ENCODE peak calls at places on chromosome 6, in ten cellular contexts. E is GM06990, C is kidney epithelial cell, X is cardiac muscle cell, Y is cardiac fibroblast, I is Calu3, V is neural progenitor cell, J is GM10248, H is mucosa of descending colon, B is AG04450. A is an unnamed sample.
A peak's percentile ranks its signal among the peaks of the same experiment; 100 is the strongest.

GRCh38 chr6:83185096-83185495 is 8.0 kb downstream of the PGM3 start:
- DNase-seq in E (no peak), C (no peak), X (no peak), Y (no peak), I (no peak), V (no peak), J (no peak), H (no peak), B (no peak), A (no peak)

GRCh38 chr6:36851149-36851614 is 11.9 kb upstream of the CPNE5 start:
- DNase-seq in E (no peak), C (no peak), X (peak; percentile 87), Y (peak; percentile 91), I (peak; percentile 49), V (peak; percentile 81), J (peak; percentile 70), H (no peak), B (peak; percentile 21), A (peak; percentile 24)

GRCh38 chr6:17152703-17153102 is 50.9 kb downstream of the STMND1 start:
- DNase-seq in E (no peak), C (no peak), X (no peak), Y (no peak), I (no peak), V (no peak), J (no peak), H (no peak), B (no peak), A (no peak)

GRCh38 chr6:169960003-169960344 is 208.6 kb downstream of the ERMARD start:
- DNase-seq in E (no peak), C (no peak), X (no peak), Y (no peak), I (no peak), V (no peak), J (no peak), H (no peak), B (no peak), A (no peak)

GRCh38 chr6:52590634-52590985 is 13.8 kb upstream of the TRAM2 start:
- DNase-seq in E (no peak), C (no peak), X (no peak), Y (peak; percentile 93), I (no peak), V (no peak), J (no peak), H (no peak), B (no peak), A (no peak)

GRCh38 chr6:111771084-111771411 is 102.2 kb downstream of the FYN start:
- DNase-seq in E (no peak), C (no peak), X (no peak), Y (no peak), I (no peak), V (peak; percentile 16), J (no peak), H (no peak), B (no peak), A (no peak)

GRCh38 chr6:105769987-105770386 is 316.1 kb upstream of the PRDM1 start:
- DNase-seq in E (no peak), C (peak; percentile 55), X (no peak), Y (peak; percentile 38), I (peak; percentile 63), V (no peak), J (no peak), H (no peak), B (no peak), A (no peak)

GRCh38 chr6:53062369-53062639 is 2.9 kb upstream of the FBXO9 start:
- DNase-seq in E (no peak), C (no peak), X (no peak), Y (no peak), I (no peak), V (no peak), J (no peak), H (no peak), B (no peak), A (no peak)

GRCh38 chr6:44789790-44790189 is 402.3 kb downstream of the CDC5L start:
- DNase-seq in E (no peak), C (no peak), X (no peak), Y (no peak), I (no peak), V (no peak), J (no peak), H (no peak), B (no peak), A (no peak)

GRCh38 chr6:9933674-9934073 is 481.2 kb downstream of the TFAP2A start:
- DNase-seq in E (no peak), C (no peak), X (no peak), Y (no peak), I (no peak), V (no peak), J (no peak), H (no peak), B (no peak), A (no peak)

GRCh38 chr6:55594442-55594841 is 15.4 kb upstream of the HMGCLL1 start:
- DNase-seq in E (no peak), C (no peak), X (peak; percentile 16), Y (no peak), I (no peak), V (no peak), J (no peak), H (no peak), B (no peak), A (no peak)

GRCh38 chr6:34671801-34672656 is 24.5 kb downstream of the ILRUN start:
- DNase-seq in E (peak; percentile 59), C (no peak), X (no peak), Y (peak; percentile 85), I (peak; percentile 47), V (no peak), J (peak; percentile 82), H (peak; percentile 73), B (no peak), A (no peak)

GRCh38 chr6:34672657-34673043 is 23.9 kb downstream of the ILRUN start:
- DNase-seq in E (no peak), C (no peak), X (no peak), Y (no peak), I (no peak), V (no peak), J (no peak), H (no peak), B (no peak), A (no peak)

GRCh38 chr6:34673079-34673478 is 23.5 kb downstream of the ILRUN start:
- DNase-seq in E (no peak), C (no peak), X (no peak), Y (no peak), I (no peak), V (no peak), J (no peak), H (no peak), B (no peak), A (no peak)

GRCh38 chr6:34676140-34676539 is 20.4 kb downstream of the ILRUN start:
- DNase-seq in E (no peak), C (no peak), X (no peak), Y (no peak), I (no peak), V (no peak), J (no peak), H (no peak), B (no peak), A (no peak)

DNA sequence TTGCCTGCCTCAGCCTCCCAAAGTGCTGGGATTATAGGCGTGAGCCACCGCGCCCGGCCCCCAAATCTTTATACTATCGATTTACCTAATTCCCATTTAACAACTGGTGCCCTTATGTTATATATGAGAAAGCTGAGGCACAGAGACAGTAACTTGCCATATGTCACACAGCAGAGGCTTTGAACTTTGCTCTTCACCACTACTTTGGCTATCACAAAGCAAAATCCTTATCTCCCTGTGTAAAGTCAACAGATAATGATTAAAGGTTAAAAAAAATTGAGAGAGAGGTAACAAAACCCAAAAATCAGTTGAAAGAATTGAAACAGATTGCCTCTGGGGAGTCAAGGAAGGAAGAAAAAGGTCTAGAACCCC is 22.3 kb downstream of the ILRUN start:
- DNase-seq in E (no peak), C (no peak), X (no peak), Y (no peak), I (no peak), V (no peak), J (no peak), H (no peak), B (no peak), A (no peak)
- TF ChIP-seq CTCF in E (no peak), C (no peak), X (no peak), Y (no peak), I (no peak), V (no peak), J (no peak), H (no peak), B (no peak), A (no peak)

GRCh38 chr6:7140631-7141366 is 33.0 kb downstream of the RREB1 start:
- DNase-seq in E (peak; percentile 83), C (no peak), X (peak; percentile 91), Y (peak; percentile 73), I (peak; percentile 80), V (peak; percentile 89), J (peak; percentile 94), H (peak; percentile 93), B (no peak), A (peak; percentile 64)
- TF ChIP-seq CTCF in E (no peak), C (no peak), X (no peak), Y (no peak), I (no peak), V (no peak), J (no peak), H (no peak), B (no peak), A (no peak)

GRCh38 chr6:15444881-15445280 is 199.0 kb downstream of the JARID2 start:
- DNase-seq in E (no peak), C (no peak), X (no peak), Y (no peak), I (peak; percentile 36), V (no peak), J (no peak), H (no peak), B (no peak), A (no peak)
- TF ChIP-seq CTCF in E (no peak), C (peak; percentile 33), X (no peak), Y (no peak), I (no peak), V (peak; percentile 35), J (no peak), H (no peak), B (no peak), A (peak; percentile 20)

GRCh38 chr6:21597706-21598273 is 4.2 kb downstream of the SOX4 start:
- DNase-seq in E (no peak), C (no peak), X (peak; percentile 44), Y (peak; percentile 58), I (peak; percentile 29), V (no peak), J (no peak), H (no peak), B (no peak), A (no peak)

GRCh38 chr6:21597243-21597682 is 3.7 kb downstream of the SOX4 start:
- DNase-seq in E (no peak), C (no peak), X (no peak), Y (no peak), I (no peak), V (no peak), J (no peak), H (no peak), B (no peak), A (no peak)

GRCh38 chr6:21595951-21596378 is 2.4 kb downstream of the SOX4 start:
- DNase-seq in E (peak; percentile 70), C (no peak), X (peak; percentile 28), Y (no peak), I (peak; percentile 48), V (peak; percentile 43), J (no peak), H (no peak), B (no peak), A (no peak)

GRCh38 chr6:21595265-21595950 is 1.9 kb downstream of the SOX4 start:
- DNase-seq in E (peak; percentile 70), C (no peak), X (peak; percentile 48), Y (peak; percentile 39), I (peak; percentile 64), V (peak; percentile 41), J (peak; percentile 33), H (peak; percentile 68), B (no peak), A (no peak)

GRCh38 chr6:21596379-21597242 is 3.1 kb downstream of the SOX4 start:
- DNase-seq in E (peak; percentile 80), C (no peak), X (peak; percentile 87), Y (peak; percentile 73), I (peak; percentile 59), V (peak; percentile 71), J (peak; percentile 39), H (peak; percentile 68), B (no peak), A (no peak)
- TF ChIP-seq CTCF in E (peak; percentile 38), C (peak; percentile 39), X (peak; percentile 50), Y (peak; percentile 38), I (peak; percentile 60), V (peak; percentile 64), J (peak; percentile 49), H (peak; percentile 32), B (peak; percentile 50), A (peak; percentile 62)

A was measured in progenitor cell of endocrine pancreas.